ENCODE peak calls at places on chromosomes 6 and 20, in four cellular contexts. H is ACHN; Z is activated naive CD8-positive, alpha-beta T cell treated with anti-CD3 and anti-CD28 coated beads, Interleukin-2, amount 10 ng/mL, durations not matched to agents 7 days and 5 days; B is pons. O is an unnamed sample.

GRCh38 chr6:39665871-39666270 is 59.3 kb downstream of the KIF6 start:
- DNase-seq in H (no peak), B (no peak), Z (no peak), O (no peak)

GRCh38 chr6:157335829-157336228 is 12.5 kb upstream of the TMEM242 start:
- DNase-seq in Z (no peak), B (no peak), H (no peak), O (no peak)

GRCh38 chr6:57316581-57317059 is 810 bp upstream of the PRIM2 start:
- DNase-seq in H (peak; percentile 91), Z (peak; percentile 80), B (peak; percentile 95), O (peak; percentile 53)

GRCh38 chr20:18144541-18145099 is 7.0 kb downstream of the KAT14 start:
- DNase-seq in B (no peak), H (no peak), Z (no peak), O (no peak)

GRCh38 chr20:45779011-45779915 is 12.4 kb downstream of the WFDC3 start:
- DNase-seq in Z (no peak), H (peak; percentile 92), B (peak; percentile 17), O (no peak)

GRCh38 chr6:2713473-2714358 is 37.0 kb downstream of the MYLK4 start:
- DNase-seq in Z (no peak), B (no peak), H (peak; percentile 49), O (no peak)

GRCh38 chr6:149356081-149356750 is 38.7 kb downstream of the TAB2 start:
- DNase-seq in H (no peak), Z (no peak), B (no peak), O (no peak)

GRCh38 chr6:168088161-168089106 is 9.4 kb upstream of the FRMD1 start:
- DNase-seq in B (peak; percentile 22), H (no peak), Z (no peak), O (no peak)

GRCh38 chr6:31083742-31084354 is 28.5 kb downstream of the C6orf15 start:
- DNase-seq in Z (peak; percentile 38), B (no peak), H (peak; percentile 31), O (no peak)

GRCh38 chr20:41095110-41095969 is 42.0 kb upstream of the PLCG1 start:
- DNase-seq in Z (peak; percentile 53), H (peak; percentile 46), B (peak; percentile 64), O (peak; percentile 8)

GRCh38 chr6:27545271-27546046 is 72.6 kb upstream of the ZNF184 start:
- DNase-seq in Z (peak; percentile 45), B (no peak), H (no peak), O (no peak)

GRCh38 chr6:16909599-16910360 is 148.5 kb upstream of the ATXN1 start:
- DNase-seq in Z (no peak), B (no peak), H (no peak), O (no peak)

GRCh38 chr6:110951986-110952794 is 6.3 kb upstream of the GTF3C6 start:
- DNase-seq in H (peak; percentile 91), B (no peak), Z (no peak), O (no peak)

GRCh38 chr6:32968093-32968769 is at the start of gene BRD2:
- DNase-seq in Z (peak; percentile 97), H (peak; percentile 95), B (peak; percentile 99), O (peak; percentile 90)

GRCh38 chr6:47653706-47654105 is 44.7 kb upstream of the ADGRF4 start:
- DNase-seq in Z (no peak), H (no peak), B (no peak), O (no peak)

GRCh38 chr6:143595256-143596036 is 82.3 kb upstream of the PHACTR2 start:
- DNase-seq in H (no peak), Z (no peak), B (no peak), O (no peak)

GRCh38 chr20:23692725-23693124 is 3.9 kb upstream of the CST4 start:
- DNase-seq in B (no peak), Z (no peak), H (no peak), O (no peak)

GRCh38 chr6:45637611-45638257 is 260.0 kb upstream of the SUPT3H start:
- DNase-seq in B (no peak), H (no peak), Z (no peak), O (no peak)

GRCh38 chr20:31956556-31957220 is 4.8 kb upstream of the PDRG1 start:
- DNase-seq in H (no peak), Z (no peak), B (no peak), O (no peak)

GRCh38 chr6:137494967-137495595 is 887 bp upstream of the OLIG3 start:
- DNase-seq in B (no peak), Z (peak; percentile 43), H (no peak), O (no peak)

O was measured in NCI-H1092.